ENCODE peak calls at places on chromosome 4, in four cellular contexts. One of them, this sample, is unnamed.

GRCh38 chr4:85708468-85708867 is 233.5 kb downstream of the ARHGAP24 start:
- DNase-seq in activated CD4-positive, CD25-positive, alpha-beta regulatory T cell treated with anti-CD3 and anti-CD28 coated beads, Interleukin-2, amount 50 U/mL, for 72 hours: no peak
- DNase-seq in putamen: no peak
- DNase-seq in fibroblast of pulmonary artery: no peak
- DNase-seq in this sample: no peak

GRCh38 chr4:71189471-71189870 is 149.3 kb upstream of the SLC4A4 start:
- DNase-seq in fibroblast of pulmonary artery: no peak
- DNase-seq in activated CD4-positive, CD25-positive, alpha-beta regulatory T cell treated with anti-CD3 and anti-CD28 coated beads, Interleukin-2, amount 50 U/mL, for 72 hours: no peak
- DNase-seq in putamen: no peak
- DNase-seq in this sample: no peak

GRCh38 chr4:121913667-121914066 is 38.2 kb downstream of the TRPC3 start:
- DNase-seq in activated CD4-positive, CD25-positive, alpha-beta regulatory T cell treated with anti-CD3 and anti-CD28 coated beads, Interleukin-2, amount 50 U/mL, for 72 hours: no peak
- DNase-seq in fibroblast of pulmonary artery: no peak
- DNase-seq in putamen: no peak
- DNase-seq in this sample: no peak

GRCh38 chr4:84644087-84644486 is 61.2 kb downstream of the CDS1 start:
- DNase-seq in putamen: no peak
- DNase-seq in fibroblast of pulmonary artery: no peak
- DNase-seq in activated CD4-positive, CD25-positive, alpha-beta regulatory T cell treated with anti-CD3 and anti-CD28 coated beads, Interleukin-2, amount 50 U/mL, for 72 hours: no peak
- DNase-seq in this sample: no peak

GRCh38 chr4:142016031-142016430 is 379.6 kb downstream of the IL15 start:
- DNase-seq in putamen: no peak
- DNase-seq in fibroblast of pulmonary artery: no peak
- DNase-seq in activated CD4-positive, CD25-positive, alpha-beta regulatory T cell treated with anti-CD3 and anti-CD28 coated beads, Interleukin-2, amount 50 U/mL, for 72 hours: no peak
- DNase-seq in this sample: no peak

GRCh38 chr4:76341063-76341462 is 34.5 kb downstream of the STBD1 start:
- DNase-seq in activated CD4-positive, CD25-positive, alpha-beta regulatory T cell treated with anti-CD3 and anti-CD28 coated beads, Interleukin-2, amount 50 U/mL, for 72 hours: no peak
- DNase-seq in putamen: no peak
- DNase-seq in fibroblast of pulmonary artery: peak
- DNase-seq in this sample: no peak

GRCh38 chr4:40576651-40577480 is 52.8 kb downstream of the RBM47 start:
- DNase-seq in fibroblast of pulmonary artery: peak
- DNase-seq in activated CD4-positive, CD25-positive, alpha-beta regulatory T cell treated with anti-CD3 and anti-CD28 coated beads, Interleukin-2, amount 50 U/mL, for 72 hours: no peak
- DNase-seq in putamen: peak
- DNase-seq in this sample: peak

GRCh38 chr4:20109395-20109794 is 142.3 kb upstream of the SLIT2 start:
- DNase-seq in putamen: no peak
- DNase-seq in fibroblast of pulmonary artery: peak
- DNase-seq in activated CD4-positive, CD25-positive, alpha-beta regulatory T cell treated with anti-CD3 and anti-CD28 coated beads, Interleukin-2, amount 50 U/mL, for 72 hours: no peak
- DNase-seq in this sample: no peak

This sample was measured in globus pallidus.